ENCODE peak calls at places on chromosomes 16 and 17, in seven cellular contexts. X is Peyer's patch, U is foreskin fibroblast, B is cardiac muscle cell, I is heart left ventricle, G is mammary epithelial cell, M is fibroblast of the aortic adventitia. L is an unnamed sample.

GRCh38 chr17:27247071-27247957 is 46.6 kb upstream of the WSB1 start:
- DNase-seq in M (peak), U (peak), B (no peak), X (peak), I (peak), G (peak), L (peak)

GRCh38 chr17:71208111-71208704 is 912.6 kb upstream of the SOX9 start:
- DNase-seq in I (no peak), X (no peak), G (peak), M (no peak), U (peak), B (no peak), L (peak)

GRCh38 chr17:81520021-81520894 is 7.7 kb upstream of the ACTG1 start:
- DNase-seq in I (peak), U (no peak), M (no peak), G (no peak), B (peak), X (no peak), L (no peak)

GRCh38 chr17:12047977-12048376 is 27.3 kb downstream of the MAP2K4 start:
- DNase-seq in B (no peak), U (no peak), G (no peak), I (no peak), X (no peak), M (peak), L (peak)

GRCh38 chr17:60087882-60088669 is 9.4 kb upstream of the HEATR6 start:
- DNase-seq in G (no peak), M (peak), I (no peak), B (no peak), X (no peak), U (peak), L (peak)

GRCh38 chr16:86598607-86599318 is 20.4 kb downstream of the FOXL1 start:
- DNase-seq in I (no peak), M (peak), X (no peak), B (no peak), U (peak), G (no peak), L (no peak)

GRCh38 chr17:78335176-78335575 is 24.7 kb downstream of the SOCS3 start:
- DNase-seq in G (no peak), M (no peak), U (no peak), B (no peak), I (no peak), X (no peak), L (no peak)

GRCh38 chr17:348692-349425 is 3.7 kb downstream of the RPH3AL start:
- DNase-seq in B (no peak), X (peak), I (peak), U (no peak), M (no peak), G (peak), L (peak)

GRCh38 chr16:22816475-22816874 is 2.5 kb downstream of the HS3ST2 start:
- DNase-seq in M (no peak), U (peak), B (no peak), X (no peak), I (no peak), G (peak), L (peak)

GRCh38 chr16:25014500-25015147 is 545 bp downstream of the ARHGAP17 start:
- DNase-seq in X (peak), G (peak), B (peak), M (peak), U (peak), I (peak), L (peak)

GRCh38 chr16:30028438-30029093 is 2.5 kb downstream of the TLCD3B start:
- DNase-seq in M (no peak), U (peak), G (no peak), B (peak), X (no peak), I (no peak), L (no peak)

GRCh38 chr16:68344252-68344651 is 33.4 kb downstream of the PRMT7 start:
- DNase-seq in B (no peak), G (no peak), X (no peak), I (no peak), U (no peak), M (no peak), L (no peak)

GRCh38 chr17:48181653-48182052 is 74.1 kb downstream of the SNX11 start:
- DNase-seq in B (peak), M (peak), G (no peak), I (no peak), X (peak), U (peak), L (peak)
- TF ChIP-seq CTCF in B (peak), M (peak), G (peak), I (no peak), X (peak), U (peak), L (peak)

GRCh38 chr16:13919330-13919682 is 648 bp upstream of the ERCC4 start:
- DNase-seq in I (no peak), U (peak), B (peak), M (peak), G (peak), X (no peak), L (peak)
- H3K4me3 ChIP-seq in I (peak), U (peak), B (peak), M (peak), G (peak), X (peak), L (no peak)

DNA sequence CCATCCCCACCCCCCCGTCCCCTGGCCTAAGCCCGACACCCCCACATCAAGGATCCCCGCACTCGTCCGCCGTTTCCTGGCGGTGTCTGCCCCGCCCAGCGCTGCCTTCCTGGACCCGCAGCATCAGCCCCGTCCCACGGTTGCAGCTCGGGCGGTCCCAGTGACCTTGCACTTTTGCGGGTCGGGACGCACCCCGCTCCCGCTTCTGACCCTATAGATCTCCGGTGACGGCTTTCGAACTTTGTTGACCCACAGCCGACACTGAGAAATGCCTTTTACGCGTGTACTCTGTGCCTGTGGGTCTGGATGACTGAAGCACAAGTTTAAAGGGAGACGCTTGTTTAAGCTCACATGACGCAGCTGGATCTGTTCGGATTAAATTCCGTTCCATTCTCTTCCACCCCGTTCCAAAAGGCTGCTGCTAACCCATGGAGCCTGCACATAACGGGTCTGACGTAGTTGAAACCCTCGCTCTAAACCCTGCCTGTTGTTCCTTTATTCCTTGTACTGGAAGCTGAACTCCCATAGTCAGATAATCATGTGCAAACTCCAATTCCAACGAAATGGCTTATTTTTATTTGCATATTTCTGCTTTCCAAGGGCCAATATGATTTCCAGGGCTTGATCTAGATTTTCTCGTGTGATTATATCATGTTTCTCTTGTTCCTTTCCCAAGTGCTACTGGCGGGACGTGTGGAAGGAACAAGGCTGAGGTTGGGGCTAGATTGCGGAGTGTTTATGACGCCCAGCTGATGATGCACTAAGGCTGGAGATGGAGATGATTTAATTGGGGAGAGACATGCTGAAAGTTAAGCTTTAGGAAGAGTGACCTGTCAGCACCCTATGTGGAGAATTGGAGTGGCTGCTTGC is 834 bp downstream of the FLYWCH1 start:
- DNase-seq in I (peak), M (peak), X (peak), G (peak), U (peak), B (peak), L (peak)
- TF ChIP-seq CTCF in I (no peak), M (no peak), X (no peak), G (no peak), U (no peak), B (no peak), L (no peak)

GRCh38 chr17:65567566-65567965 is 6.1 kb upstream of the AXIN2 start:
- DNase-seq in X (no peak), M (no peak), B (no peak), G (no peak), I (no peak), U (no peak), L (no peak)
- H3K4me3 ChIP-seq in X (no peak), M (no peak), B (no peak), G (no peak), I (no peak), U (no peak), L (no peak)

DNA sequence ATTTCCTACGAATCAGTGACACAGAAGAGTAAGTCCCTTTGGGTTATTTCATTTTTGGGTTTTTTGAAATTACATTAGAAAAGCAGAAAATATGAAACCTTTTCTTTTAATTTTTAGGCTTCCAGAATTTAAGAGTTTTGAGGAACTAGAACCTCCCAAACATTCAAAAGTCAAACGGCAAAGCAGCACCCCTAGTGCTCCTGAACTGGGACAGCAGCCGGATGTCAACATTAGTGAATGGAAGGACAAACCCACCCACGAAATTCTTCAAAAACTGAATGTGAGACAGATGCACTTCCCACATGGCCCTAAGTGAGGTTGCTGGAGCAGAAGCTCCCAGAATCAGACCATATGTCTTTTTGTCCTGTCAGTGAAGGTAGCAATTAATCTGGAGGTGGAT is 199.4 kb downstream of the PHKB start:
- DNase-seq in G (no peak), U (no peak), X (no peak), I (no peak), B (no peak), M (no peak), L (no peak)
- TF ChIP-seq CTCF in G (no peak), U (no peak), X (no peak), I (no peak), B (no peak), M (no peak), L (no peak)

GRCh38 chr17:17415006-17415405 is 61.8 kb upstream of the MED9 start:
- DNase-seq in I (no peak), B (no peak), U (no peak), M (peak), X (no peak), G (no peak), L (no peak)

GRCh38 chr17:17413215-17413792 is 63.5 kb upstream of the MED9 start:
- DNase-seq in G (peak), X (no peak), B (no peak), I (no peak), U (no peak), M (peak), L (no peak)

GRCh38 chr17:17416007-17416399 is 60.8 kb upstream of the MED9 start:
- DNase-seq in B (peak), G (peak), U (peak), X (no peak), I (no peak), M (peak), L (peak)

GRCh38 chr17:17413821-17414220 is 63.0 kb upstream of the MED9 start:
- DNase-seq in G (no peak), M (peak), I (no peak), B (no peak), X (no peak), U (no peak), L (peak)

DNA sequence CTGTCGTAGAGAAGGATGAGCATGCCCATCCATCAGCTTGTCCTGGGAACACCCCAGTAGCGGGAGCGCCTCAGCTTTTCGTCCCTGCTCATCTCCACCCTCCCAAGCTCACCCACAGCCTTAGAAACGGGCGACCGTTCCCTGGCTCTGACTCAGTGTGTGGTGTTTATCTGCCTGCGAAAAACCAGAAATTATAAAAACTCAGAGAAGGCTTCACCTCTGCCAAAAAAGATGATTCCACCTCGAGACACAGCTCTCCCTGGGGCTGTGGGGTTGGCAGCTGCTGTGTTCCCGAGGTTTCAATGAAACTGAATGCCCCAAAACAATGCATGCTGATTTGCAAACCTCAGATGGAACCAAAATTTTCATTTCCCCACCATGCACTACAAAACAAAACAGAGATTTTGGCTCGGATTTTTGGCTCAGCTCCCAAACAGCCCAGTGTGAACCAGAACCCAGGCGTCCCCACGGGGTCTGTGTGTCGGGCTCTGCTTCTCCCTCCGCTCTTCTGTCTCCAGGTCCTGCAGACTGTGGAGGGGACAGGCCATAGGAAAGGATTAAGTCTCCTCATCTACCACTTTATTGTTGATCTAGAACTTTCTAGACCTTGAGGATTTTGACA is 62.4 kb upstream of the MED9 start:
- DNase-seq in I (no peak), U (peak), M (peak), G (peak), B (no peak), X (no peak), L (peak)
- H3K4me3 ChIP-seq in I (no peak), U (no peak), M (peak), G (peak), B (no peak), X (no peak), L (peak)

DNA sequence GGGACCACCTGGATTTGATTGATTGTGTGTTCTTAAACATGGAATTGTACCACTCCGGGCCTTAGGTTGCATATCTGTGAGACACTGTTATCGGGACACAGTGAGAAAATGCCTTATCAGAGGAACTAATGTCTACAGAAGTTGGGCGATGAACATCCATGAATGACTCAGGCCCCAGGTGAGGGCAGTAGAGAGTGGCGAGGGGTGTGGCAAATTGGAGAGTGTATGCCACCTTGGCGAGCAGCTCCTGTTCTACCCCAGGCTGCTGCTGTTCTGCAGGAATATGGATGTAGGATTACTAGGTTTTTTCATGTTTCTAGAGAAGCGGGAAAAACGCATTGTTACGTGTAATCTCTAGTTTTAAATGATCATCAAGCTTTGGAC is 38.8 kb downstream of the CLEC16A start:
- DNase-seq in G (no peak), M (no peak), X (peak), I (no peak), B (no peak), U (no peak), L (no peak)
- TF ChIP-seq CTCF in G (no peak), M (no peak), X (peak), I (no peak), B (no peak), U (no peak), L (no peak)

GRCh38 chr17:15649861-15650391 is 30.4 kb upstream of the FBXW10B start:
- DNase-seq in B (no peak), U (peak), G (peak), I (peak), M (peak), X (peak), L (peak)
- H3K4me3 ChIP-seq in B (no peak), U (peak), G (peak), I (peak), M (peak), X (peak), L (peak)